ENCODE peak calls at places on chromosomes 16 and 17, in four cellular contexts. One of them, this sample, is unnamed.

GRCh38 chr17:796609-797008 is 14.5 kb downstream of the MRM3 start:
- DNase-seq in HCT116: no peak
- DNase-seq in HepG2: no peak
- DNase-seq in H1: no peak
- DNase-seq in this sample: no peak

GRCh38 chr17:393806-394717 is 41.5 kb upstream of the RPH3AL start:
- DNase-seq in HCT116: no peak
- DNase-seq in HepG2: no peak
- DNase-seq in H1: no peak
- DNase-seq in this sample: no peak

GRCh38 chr17:68033636-68034451 is 1.7 kb upstream of the KPNA2 start:
- DNase-seq in HCT116: peak; percentile 65
- DNase-seq in HepG2: peak; percentile 95
- DNase-seq in H1: no peak
- DNase-seq in this sample: peak; percentile 87

GRCh38 chr16:4494746-4495490 is 18.7 kb downstream of the HMOX2 start:
- DNase-seq in HCT116: peak; percentile 81
- DNase-seq in HepG2: no peak
- DNase-seq in H1: no peak
- DNase-seq in this sample: no peak

GRCh38 chr17:28272166-28272565 is 46.8 kb upstream of the TMEM97 start:
- DNase-seq in HCT116: no peak
- DNase-seq in HepG2: no peak
- DNase-seq in H1: no peak
- DNase-seq in this sample: no peak

GRCh38 chr17:74917430-74917829 is 5.6 kb downstream of the USH1G start:
- DNase-seq in HCT116: no peak
- DNase-seq in HepG2: no peak
- DNase-seq in H1: no peak
- DNase-seq in this sample: no peak

GRCh38 chr16:1980026-1980769 is 1.1 kb downstream of the NOXO1 start:
- DNase-seq in HCT116: no peak
- DNase-seq in HepG2: no peak
- DNase-seq in H1: peak; percentile 80
- DNase-seq in this sample: no peak

GRCh38 chr16:4200000-4200780 is 41.7 kb downstream of the SRL start:
- DNase-seq in HCT116: peak; percentile 31
- DNase-seq in HepG2: peak; percentile 50
- DNase-seq in H1: peak; percentile 74
- DNase-seq in this sample: no peak

DNA sequence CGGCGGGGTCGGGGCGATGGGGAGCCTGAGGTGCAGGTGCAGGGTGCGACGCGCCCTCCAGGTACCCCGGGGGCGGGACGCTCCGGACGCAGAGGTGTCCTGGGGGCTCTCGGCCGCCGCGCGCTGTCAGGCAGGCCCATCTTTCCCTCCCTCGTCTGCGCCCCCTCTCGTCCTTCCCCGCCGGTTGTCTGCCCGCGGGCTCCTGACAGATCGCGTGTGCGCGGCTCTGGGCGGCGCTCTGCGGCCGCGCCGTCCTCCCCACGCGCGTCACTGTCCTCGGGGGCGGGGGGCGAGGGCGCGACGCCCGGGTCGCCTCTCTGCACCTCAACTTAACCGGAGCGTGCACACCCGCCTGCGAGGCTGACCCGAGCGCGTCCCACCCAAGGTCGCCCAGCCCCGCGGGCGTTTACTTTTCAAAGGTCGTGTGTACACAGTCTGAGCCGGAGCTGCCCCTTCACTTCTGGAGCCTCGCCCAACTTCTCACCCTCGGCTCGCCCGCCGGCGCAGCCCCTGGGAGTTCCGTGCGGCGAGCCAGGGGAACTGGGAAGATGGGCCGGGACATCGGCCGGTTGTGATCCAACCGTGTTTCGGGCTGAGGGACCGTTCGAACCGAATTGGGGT is 512 bp downstream of the AKAP1 start:
- DNase-seq in HCT116: no peak
- DNase-seq in HepG2: peak; percentile 94
- DNase-seq in H1: peak; percentile 55
- DNase-seq in this sample: no peak
- TF ChIP-seq ZNF274 in HCT116: no peak
- TF ChIP-seq ZNF274 in HepG2: peak; percentile 95
- TF ChIP-seq ZNF274 in H1: no peak
- TF ChIP-seq ZNF274 in this sample: no peak

DNA sequence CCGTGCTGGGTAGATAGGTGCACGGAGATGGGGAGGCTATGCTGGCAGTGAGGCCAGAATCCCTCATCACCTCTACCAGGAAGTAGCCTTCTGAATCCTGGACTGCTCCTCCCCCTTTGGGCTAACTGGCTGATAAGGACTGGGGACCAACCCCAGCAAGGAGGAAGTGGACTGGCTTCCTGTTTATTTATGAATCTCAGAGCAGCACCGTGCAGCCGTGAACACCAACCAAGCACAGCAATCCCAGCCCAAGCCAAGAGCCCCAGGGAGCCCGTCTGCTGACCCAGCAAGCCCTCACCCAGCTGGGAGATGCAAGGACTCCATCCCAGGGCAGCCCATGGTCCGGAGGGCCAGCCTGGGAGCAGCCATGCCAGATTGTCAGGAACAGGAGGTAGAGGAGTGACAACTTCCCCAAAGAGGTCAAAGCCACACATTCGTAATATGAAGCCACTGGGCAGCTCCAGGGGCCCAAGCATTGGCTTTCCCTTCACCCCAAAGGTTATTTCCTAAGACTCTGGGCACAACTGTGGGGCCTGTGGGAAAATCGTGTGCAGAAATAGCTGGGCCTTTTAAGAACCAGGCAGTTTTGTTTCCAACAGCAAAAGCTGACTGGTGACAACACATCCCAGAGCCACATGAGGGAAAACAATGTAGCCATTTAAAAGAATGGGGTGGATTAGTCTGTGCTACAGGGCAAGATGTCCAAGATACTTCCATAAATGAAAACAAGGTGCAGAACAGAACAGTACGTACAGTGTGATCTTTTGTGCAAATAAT is 23.9 kb downstream of the PHB1 start:
- DNase-seq in HCT116: no peak
- DNase-seq in HepG2: peak; percentile 46
- DNase-seq in H1: no peak
- DNase-seq in this sample: no peak
- H3K4me3 ChIP-seq in HCT116: no peak overlapping the region
- H3K4me3 ChIP-seq in HepG2: peak overlapping the region; percentile 66
- H3K4me3 ChIP-seq in H1: no peak overlapping the region
- H3K4me3 ChIP-seq in this sample: no peak overlapping the region

GRCh38 chr16:10817514-10817913 is 1.1 kb downstream of the TVP23A start:
- DNase-seq in HCT116: no peak
- DNase-seq in HepG2: no peak
- DNase-seq in H1: no peak
- DNase-seq in this sample: no peak

GRCh38 chr16:10813123-10813455 is 5.5 kb downstream of the TVP23A start:
- DNase-seq in HCT116: no peak
- DNase-seq in HepG2: no peak
- DNase-seq in H1: no peak
- DNase-seq in this sample: no peak

GRCh38 chr16:10822702-10823101 is 4.1 kb upstream of the TVP23A start:
- DNase-seq in HCT116: no peak
- DNase-seq in HepG2: no peak
- DNase-seq in H1: no peak
- DNase-seq in this sample: no peak

GRCh38 chr16:10820546-10820945 is 2.0 kb upstream of the TVP23A start:
- DNase-seq in HCT116: no peak
- DNase-seq in HepG2: no peak
- DNase-seq in H1: no peak
- DNase-seq in this sample: no peak

GRCh38 chr16:10817963-10818941 is at the start of gene TVP23A:
- DNase-seq in HCT116: no peak
- DNase-seq in HepG2: no peak
- DNase-seq in H1: peak; percentile 84
- DNase-seq in this sample: peak; percentile 5
- TF ChIP-seq ZNF274 in HCT116: no peak
- TF ChIP-seq ZNF274 in HepG2: no peak
- TF ChIP-seq ZNF274 in H1: no peak
- TF ChIP-seq ZNF274 in this sample: no peak

DNA sequence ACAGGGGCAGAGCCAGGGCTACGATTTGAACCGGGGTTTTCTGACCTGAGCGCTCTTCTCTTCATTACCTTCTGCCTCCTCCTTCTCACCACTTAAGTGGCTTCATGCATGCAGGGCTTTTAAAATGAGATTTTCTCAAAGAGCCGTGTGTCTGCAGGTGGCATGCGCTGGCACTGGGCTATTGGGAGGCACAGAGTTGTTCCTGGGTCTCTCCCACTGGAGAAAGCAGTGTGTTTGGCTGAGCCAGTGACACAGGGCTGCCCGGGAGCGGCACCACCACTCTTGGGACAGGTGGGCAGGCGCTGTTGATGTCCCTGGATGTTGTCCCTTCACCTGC is 218.8 kb upstream of the CHMP6 start:
- DNase-seq in HCT116: no peak
- DNase-seq in HepG2: no peak
- DNase-seq in H1: no peak
- DNase-seq in this sample: no peak
- H3K4me3 ChIP-seq in HCT116: no peak overlapping the region
- H3K4me3 ChIP-seq in HepG2: no peak overlapping the region
- H3K4me3 ChIP-seq in H1: no peak overlapping the region
- H3K4me3 ChIP-seq in this sample: no peak overlapping the region